ENCODE peak calls at places on chromosomes 3 and 15, in seven cellular contexts. V, S, J, U, X, T and N are unnamed samples. For H3K36me3, the result is how much of the 10 kb centered on the place peaks cover.

GRCh38 chr15:84666373-84666772 is 8.4 kb upstream of the NMB start:
- DNase-seq in S (no peak), V (no peak), U (no peak), J (no peak), X (no peak), T (no peak), N (no peak)

GRCh38 chr3:127033171-127033570 is 50.3 kb downstream of the PLXNA1 start:
- DNase-seq in V (no peak), T (no peak), J (no peak), X (no peak), S (no peak), U (no peak), N (no peak)

GRCh38 chr15:54273928-54274327 is 295.7 kb downstream of the UNC13C start:
- DNase-seq in X (no peak), S (no peak), T (no peak), U (no peak), J (no peak), V (no peak), N (no peak)

GRCh38 chr3:151265866-151266265 is 12.5 kb downstream of the P2RY14 start:
- DNase-seq in X (no peak), V (no peak), S (no peak), U (no peak), J (no peak), T (no peak), N (no peak)

GRCh38 chr3:51642462-51642861 is 28.6 kb upstream of the TEX264 start:
- DNase-seq in J (no peak), S (no peak), T (no peak), U (no peak), X (no peak), V (no peak), N (no peak)

GRCh38 chr15:67240235-67241131 is 14.0 kb downstream of the AAGAB start:
- DNase-seq in X (no peak), S (no peak), J (no peak), V (no peak), U (no peak), T (no peak), N (peak)

GRCh38 chr3:170418422-170419300 is at the start of gene CLDN11:
- DNase-seq in X (peak), J (no peak), T (no peak), V (peak), S (no peak), U (peak), N (no peak)

GRCh38 chr3:4949659-4950058 is 29.6 kb upstream of the BHLHE40 start:
- DNase-seq in T (no peak), X (no peak), U (no peak), S (no peak), V (no peak), J (no peak), N (no peak)

GRCh38 chr3:15356186-15356585 is 23.8 kb upstream of the SH3BP5 start:
- DNase-seq in V (no peak), U (no peak), X (no peak), S (no peak), J (no peak), T (no peak), N (no peak)

GRCh38 chr15:60908888-60909287 is 320.2 kb downstream of the RORA start:
- DNase-seq in S (no peak), J (no peak), V (no peak), U (no peak), X (no peak), T (no peak), N (no peak)

GRCh38 chr3:61758839-61759238 is 197.5 kb downstream of the PTPRG start:
- DNase-seq in X (no peak), S (no peak), T (no peak), U (no peak), J (no peak), V (no peak), N (no peak)

GRCh38 chr3:134197681-134198261 is 52.9 kb downstream of the RYK start:
- DNase-seq in V (no peak), X (no peak), J (no peak), U (no peak), S (no peak), T (no peak), N (peak)

GRCh38 chr3:116417151-116417550 is 28.1 kb downstream of the LSAMP start:
- DNase-seq in S (no peak), T (no peak), X (no peak), U (no peak), J (no peak), V (no peak), N (no peak)

GRCh38 chr3:52873433-52874159 is 23.8 kb downstream of the STIMATE start:
- DNase-seq in V (no peak), X (no peak), T (no peak), U (no peak), S (no peak), J (no peak), N (peak)

GRCh38 chr15:100263031-100263430 is 78.7 kb downstream of the ADAMTS17 start:
- DNase-seq in J (peak), X (no peak), V (no peak), S (peak), U (no peak), T (no peak), N (no peak)

GRCh38 chr15:89756897-89757296 is 5.8 kb upstream of the MESP1 start:
- DNase-seq in J (no peak), S (no peak), V (no peak), T (no peak), U (no peak), X (no peak), N (no peak)

GRCh38 chr3:168952551-168952950 is 711.0 kb downstream of the MECOM start:
- DNase-seq in U (no peak), X (no peak), S (no peak), T (no peak), J (no peak), V (no peak), N (peak)

GRCh38 chr15:59367022-59367451 is 5.6 kb downstream of the MYO1E start:
- DNase-seq in X (no peak), S (no peak), V (no peak), J (peak), T (no peak), U (no peak), N (peak)

GRCh38 chr3:109325657-109326056 is 9.3 kb upstream of the DPPA2 start:
- DNase-seq in X (no peak), U (no peak), T (no peak), V (no peak), S (no peak), J (no peak), N (no peak)

GRCh38 chr3:142272200-142272891 is 47.0 kb upstream of the GK5 start:
- DNase-seq in J (no peak), X (no peak), S (no peak), V (no peak), U (no peak), T (no peak), N (no peak)

GRCh38 chr15:61319892-61320291 is 90.8 kb upstream of the RORA start:
- DNase-seq in U (no peak), T (no peak), J (no peak), V (no peak), X (no peak), S (no peak), N (no peak)

GRCh38 chr3:186386883-186387560 is 25.0 kb upstream of the DGKG start:
- DNase-seq in X (no peak), J (no peak), T (no peak), V (no peak), S (no peak), U (no peak), N (peak)

GRCh38 chr3:31531465-31531991 is 1.2 kb upstream of the STT3B start:
- DNase-seq in S (no peak), U (no peak), V (no peak), T (no peak), X (no peak), J (no peak), N (peak)

GRCh38 chr3:8555705-8556314 is 54.2 kb downstream of the LMCD1 start:
- DNase-seq in J (no peak), U (no peak), T (no peak), S (no peak), X (no peak), V (no peak), N (no peak)

GRCh38 chr3:23760871-23761373 is 44.8 kb upstream of the UBE2E1 start:
- DNase-seq in S (no peak), T (no peak), V (no peak), J (no peak), U (no peak), X (no peak), N (no peak)

GRCh38 chr3:23303601-23304217 is 100.6 kb downstream of the UBE2E2 start:
- DNase-seq in V (no peak), S (no peak), U (no peak), T (no peak), X (no peak), J (no peak), N (no peak)

GRCh38 chr15:49847937-49848823 is 227.3 kb downstream of the DTWD1 start:
- DNase-seq in S (no peak), V (no peak), T (no peak), J (no peak), U (no peak), X (no peak), N (peak)

GRCh38 chr3:190621971-190622370 is 108.1 kb downstream of the IL1RAP start:
- DNase-seq in J (no peak), X (no peak), V (no peak), S (no peak), T (no peak), U (no peak), N (no peak)

GRCh38 chr15:35857812-35858211 is 311.8 kb upstream of the DPH6 start:
- DNase-seq in U (no peak), V (no peak), S (no peak), X (no peak), J (no peak), T (no peak), N (no peak)

GRCh38 chr3:19526071-19526470 is 377.8 kb downstream of the KCNH8 start:
- DNase-seq in S (no peak), X (no peak), T (no peak), U (no peak), J (no peak), V (no peak), N (no peak)

GRCh38 chr3:142977399-142977728 is 13.9 kb upstream of the PAQR9 start:
- DNase-seq in S (no peak), T (no peak), J (no peak), V (no peak), U (no peak), X (no peak), N (peak)

GRCh38 chr3:51799879-51800757 is 21.1 kb upstream of the IQCF6 start:
- DNase-seq in X (peak), V (no peak), S (peak), J (no peak), U (no peak), T (no peak), N (peak)

GRCh38 chr3:169992156-169992555 is 25.5 kb downstream of the SEC62 start:
- DNase-seq in U (no peak), V (no peak), T (no peak), X (no peak), S (no peak), J (no peak), N (no peak)

GRCh38 chr15:68483165-68483564 is 51.2 kb upstream of the ITGA11 start:
- DNase-seq in V (no peak), U (no peak), T (no peak), X (no peak), J (no peak), S (no peak), N (no peak)

GRCh38 chr3:23183731-23184130 is 19.4 kb upstream of the UBE2E2 start:
- DNase-seq in X (peak), V (no peak), U (peak), J (no peak), T (no peak), S (peak), N (peak)

GRCh38 chr3:24460974-24461373 is 33.7 kb downstream of the THRB start:
- DNase-seq in V (no peak), T (no peak), U (no peak), J (no peak), S (no peak), X (no peak), N (peak)

GRCh38 chr3:100002599-100003350 is 111.5 kb downstream of the FILIP1L start:
- DNase-seq in V (no peak), J (no peak), S (peak), X (peak), T (no peak), U (no peak), N (peak)

GRCh38 chr3:191051037-191051436 is 148.0 kb upstream of the OSTN start:
- DNase-seq in S (no peak), T (no peak), X (no peak), U (no peak), J (no peak), V (no peak), N (peak)

GRCh38 chr3:57546616-57547015 is 2.5 kb upstream of the DNAH12 start:
- DNase-seq in V (no peak), X (no peak), J (no peak), U (no peak), T (no peak), S (no peak), N (no peak)

GRCh38 chr3:57545636-57546268 is 1.6 kb upstream of the DNAH12 start:
- DNase-seq in X (peak), J (no peak), T (no peak), V (no peak), U (peak), S (no peak), N (no peak)

GRCh38 chr3:57538465-57538864 is 5.7 kb downstream of the DNAH12 start:
- DNase-seq in U (no peak), J (no peak), V (no peak), X (no peak), T (no peak), S (no peak), N (no peak)

DNA sequence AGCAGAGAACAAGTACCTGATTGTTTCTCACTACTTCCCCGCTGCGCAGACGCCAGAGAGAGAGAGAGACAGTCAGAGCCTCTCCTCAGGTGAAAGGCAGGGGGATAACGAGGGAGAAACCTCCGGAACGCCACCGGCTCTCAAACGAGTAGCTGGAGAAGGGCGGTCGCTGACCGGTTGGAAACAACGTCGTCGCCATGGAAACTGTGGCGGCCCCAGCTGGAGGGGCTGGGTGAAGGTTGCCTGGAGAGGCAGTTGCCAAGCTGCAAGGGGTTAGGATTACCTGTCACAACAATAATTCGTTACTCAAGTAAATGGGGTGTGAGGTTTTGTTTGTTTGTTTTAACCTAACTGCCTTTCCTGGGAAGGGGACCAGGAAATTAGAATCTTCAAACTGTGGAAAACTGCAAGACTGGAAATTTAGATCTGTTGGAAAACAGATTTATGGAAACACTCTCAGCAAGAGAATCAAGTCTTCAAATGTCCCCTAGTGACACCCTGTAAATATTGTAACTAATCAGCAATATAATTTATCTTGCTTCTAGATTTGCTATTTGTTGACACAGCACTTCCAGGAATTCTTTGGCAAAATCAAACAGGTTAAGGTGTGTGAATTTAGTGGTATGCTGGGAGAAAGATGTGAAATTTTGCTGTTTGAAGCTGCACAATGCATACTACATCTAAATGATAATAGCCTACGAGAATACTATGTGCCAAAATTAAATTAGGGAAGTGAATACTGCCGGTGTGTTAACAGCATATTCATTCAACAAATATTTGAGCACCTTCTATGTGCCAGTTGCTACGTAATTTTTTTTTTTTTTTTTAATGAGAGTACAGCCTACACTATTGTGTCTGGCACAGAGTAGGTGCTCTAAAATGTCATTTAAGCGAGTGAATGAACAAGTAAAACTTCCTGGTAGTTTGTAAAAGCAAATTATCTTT is at the start of gene DNAH12:
- DNase-seq in S (peak), X (no peak), U (peak), V (peak), T (peak), J (no peak), N (no peak)
- H3K4me3 ChIP-seq in S (peak), X (peak), U (no peak), V (peak), T (peak), J (no peak), N (peak)

GRCh38 chr3:58073315-58074125 is 65.3 kb downstream of the FLNB start:
- DNase-seq in J (no peak), S (no peak), V (no peak), X (no peak), T (no peak), U (no peak), N (no peak)

GRCh38 chr3:58074126-58074715 is 66.0 kb downstream of the FLNB start:
- DNase-seq in V (no peak), U (no peak), J (no peak), T (no peak), S (no peak), X (no peak), N (no peak)

GRCh38 chr3:58071480-58071971 is 63.3 kb downstream of the FLNB start:
- DNase-seq in T (no peak), J (no peak), X (no peak), U (no peak), V (no peak), S (peak), N (no peak)

GRCh38 chr3:58074997-58075396 is 66.8 kb downstream of the FLNB start:
- DNase-seq in T (no peak), V (no peak), U (no peak), J (no peak), S (no peak), X (no peak), N (no peak)

GRCh38 chr3:58072046-58072445 is 63.8 kb downstream of the FLNB start:
- DNase-seq in X (no peak), J (no peak), V (no peak), S (no peak), T (no peak), U (no peak), N (peak)
- H3K36me3 ChIP-seq in X (under half), J (under half), V (under half), S (under half), T (under half), U (under half), N (under half)

GRCh38 chr15:33160054-33160453 is 34.5 kb downstream of the FMN1 start:
- DNase-seq in V (no peak), J (no peak), S (no peak), X (no peak), T (no peak), U (no peak), N (no peak)
- TF ChIP-seq CTCF in V (no peak), J (no peak), S (no peak), X (no peak), T (no peak), U (no peak), N (no peak)

GRCh38 chr15:40325188-40325587 is 1.7 kb downstream of the INAFM2 start:
- DNase-seq in U (no peak), X (no peak), V (no peak), T (no peak), J (no peak), S (no peak), N (no peak)
- H3K4me3 ChIP-seq in U (peak), X (peak), V (peak), T (peak), J (peak), S (peak), N (no peak)